ENCODE peak calls at places on chromosomes 1 and 21, in seven cellular contexts. M is GM06990, C is fibroblast of the aortic adventitia, H is PC-9, S is mammary epithelial cell, X is HepG2, R is GM13976. U is an unnamed sample.
A peak's percentile ranks its signal among the peaks of the same experiment; 100 is the strongest.

GRCh38 chr21:29056005-29056404 is 17.4 kb downstream of the CCT8 start:
- DNase-seq in M (no peak), C (no peak), H (no peak), S (no peak), X (no peak), R (no peak), U (no peak)

GRCh38 chr1:186925881-186926676 is 97.3 kb downstream of the PLA2G4A start:
- DNase-seq in M (no peak), C (peak; percentile 79), H (no peak), S (no peak), X (no peak), R (no peak), U (no peak)

GRCh38 chr1:237895630-237896029 is 4.9 kb upstream of the ZP4 start:
- DNase-seq in M (no peak), C (no peak), H (no peak), S (no peak), X (no peak), R (no peak), U (no peak)

GRCh38 chr1:27391511-27392095 is 819 bp upstream of the GPR3 start:
- DNase-seq in M (no peak), C (peak; percentile 64), H (no peak), S (peak; percentile 50), X (peak; percentile 29), R (no peak), U (no peak)

GRCh38 chr1:110102081-110102480 is 10.2 kb upstream of the UBL4B start:
- DNase-seq in M (peak; percentile 28), C (no peak), H (peak; percentile 48), S (no peak), X (no peak), R (peak; percentile 58), U (no peak)

GRCh38 chr1:22826630-22827580 is 116.3 kb downstream of the EPHB2 start:
- DNase-seq in M (no peak), C (peak; percentile 52), H (peak; percentile 75), S (peak; percentile 56), X (no peak), R (no peak), U (no peak)

GRCh38 chr1:203692565-203693470 is 66.2 kb downstream of the ATP2B4 start:
- DNase-seq in M (no peak), C (peak; percentile 97), H (peak; percentile 80), S (peak; percentile 97), X (no peak), R (no peak), U (no peak)

GRCh38 chr1:42260376-42261078 is 74.5 kb downstream of the FOXJ3 start:
- DNase-seq in M (no peak), C (no peak), H (no peak), S (no peak), X (no peak), R (no peak), U (no peak)

GRCh38 chr1:227557962-227558806 is 5.2 kb upstream of the ZNF678 start:
- DNase-seq in M (no peak), C (no peak), H (no peak), S (no peak), X (no peak), R (no peak), U (no peak)

GRCh38 chr1:167905182-167905581 is 8.8 kb downstream of the ADCY10 start:
- DNase-seq in M (no peak), C (peak; percentile 11), H (no peak), S (no peak), X (peak; percentile 48), R (no peak), U (no peak)

GRCh38 chr1:47701741-47702515 is 264.1 kb downstream of the FOXD2 start:
- DNase-seq in M (no peak), C (no peak), H (no peak), S (no peak), X (no peak), R (no peak), U (no peak)

GRCh38 chr1:47705517-47706130 is 267.8 kb downstream of the FOXD2 start:
- DNase-seq in M (no peak), C (peak; percentile 19), H (no peak), S (no peak), X (no peak), R (no peak), U (no peak)

GRCh38 chr1:47703161-47703825 is 265.4 kb downstream of the FOXD2 start:
- DNase-seq in M (no peak), C (peak; percentile 58), H (no peak), S (no peak), X (no peak), R (no peak), U (no peak)

GRCh38 chr1:47701283-47701682 is 263.4 kb downstream of the FOXD2 start:
- DNase-seq in M (no peak), C (no peak), H (no peak), S (no peak), X (no peak), R (no peak), U (no peak)

GRCh38 chr1:47703981-47704596 is 266.2 kb downstream of the FOXD2 start:
- DNase-seq in M (no peak), C (peak; percentile 82), H (no peak), S (peak; percentile 39), X (no peak), R (no peak), U (no peak)
- TF ChIP-seq CTCF in M (peak; percentile 16), C (peak; percentile 21), H (no peak), S (peak; percentile 27), X (no peak), R (no peak), U (no peak)

GRCh38 chr1:63366915-63367217 is 561 bp upstream of the ALG6 start:
- DNase-seq in M (no peak), C (no peak), H (no peak), S (no peak), X (no peak), R (no peak), U (no peak)

GRCh38 chr1:63362073-63362472 is 5.4 kb upstream of the ALG6 start:
- DNase-seq in M (no peak), C (no peak), H (no peak), S (no peak), X (no peak), R (no peak), U (no peak)

GRCh38 chr1:63363014-63363413 is 4.4 kb upstream of the ALG6 start:
- DNase-seq in M (no peak), C (no peak), H (no peak), S (no peak), X (no peak), R (no peak), U (no peak)

GRCh38 chr1:63359561-63359960 is 7.9 kb upstream of the ALG6 start:
- DNase-seq in M (no peak), C (no peak), H (no peak), S (no peak), X (no peak), R (no peak), U (no peak)

DNA sequence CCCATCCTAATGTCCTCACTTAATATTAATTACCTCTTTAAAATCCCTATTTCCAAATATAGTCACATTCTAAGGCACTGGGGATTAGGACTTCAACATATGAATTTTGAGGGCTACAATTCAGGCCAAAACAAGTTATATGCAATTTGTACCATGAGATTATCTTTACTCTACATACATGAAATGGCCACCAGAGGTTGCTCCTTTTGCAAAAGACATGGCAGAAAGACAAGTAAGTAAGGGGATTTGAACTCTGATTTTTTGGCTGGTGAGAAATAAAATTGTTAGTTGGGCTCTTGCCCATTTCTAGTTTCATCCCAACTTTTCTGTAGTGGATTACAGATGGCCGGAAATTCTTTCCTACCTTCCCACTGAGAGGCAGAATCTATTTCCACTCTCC is 4.8 kb upstream of the ALG6 start:
- DNase-seq in M (no peak), C (no peak), H (no peak), S (no peak), X (no peak), R (no peak), U (no peak)
- TF ChIP-seq CTCF in M (no peak), C (peak; percentile 17), H (no peak), S (no peak), X (no peak), R (no peak), U (no peak)

DNA sequence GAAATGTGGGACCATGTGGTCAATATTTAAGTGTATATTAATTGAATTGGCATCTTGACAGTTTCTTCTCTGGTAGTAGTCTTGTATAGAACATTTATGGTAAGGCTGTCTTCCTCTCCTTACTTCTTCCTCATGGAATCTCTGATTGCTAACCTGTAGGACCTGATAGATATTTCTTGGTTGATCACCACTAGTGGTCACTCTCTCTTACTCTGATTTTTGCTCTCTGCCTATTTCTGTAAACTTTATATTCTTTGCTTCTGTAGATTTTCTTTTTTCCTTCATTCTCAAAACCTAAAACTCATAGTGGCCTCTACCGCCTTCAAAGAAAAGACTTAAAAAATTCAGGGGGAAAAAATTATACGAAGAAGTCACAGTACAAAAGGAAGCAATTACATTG is 21.2 kb downstream of the MAST2 start:
- DNase-seq in M (no peak), C (no peak), H (no peak), S (no peak), X (no peak), R (no peak), U (no peak)
- TF ChIP-seq CTCF in M (no peak), C (no peak), H (no peak), S (no peak), X (peak; percentile 34), R (no peak), U (no peak)

GRCh38 chr21:42537106-42537742 is 23.6 kb downstream of the SLC37A1 start:
- DNase-seq in M (no peak), C (no peak), H (no peak), S (no peak), X (no peak), R (peak; percentile 60), U (no peak)
- TF ChIP-seq CTCF in M (peak; percentile 65), C (peak; percentile 21), H (peak; percentile 30), S (peak; percentile 20), X (peak; percentile 58), R (peak; percentile 53), U (peak; percentile 25)

GRCh38 chr1:233114159-233114558 is 163.7 kb downstream of the NTPCR start:
- DNase-seq in M (no peak), C (peak; percentile 66), H (no peak), S (peak; percentile 69), X (no peak), R (no peak), U (no peak)

GRCh38 chr1:233113713-233114028 is 163.3 kb downstream of the NTPCR start:
- DNase-seq in M (no peak), C (no peak), H (no peak), S (no peak), X (no peak), R (no peak), U (no peak)

GRCh38 chr1:233113009-233113712 is 162.8 kb downstream of the NTPCR start:
- DNase-seq in M (peak; percentile 14), C (peak; percentile 100), H (peak; percentile 81), S (peak; percentile 99), X (peak; percentile 48), R (peak; percentile 17), U (peak; percentile 18)

GRCh38 chr1:233111731-233112130 is 161.3 kb downstream of the NTPCR start:
- DNase-seq in M (no peak), C (no peak), H (no peak), S (no peak), X (no peak), R (no peak), U (no peak)

GRCh38 chr1:233112184-233113008 is 162.0 kb downstream of the NTPCR start:
- DNase-seq in M (no peak), C (peak; percentile 38), H (peak; percentile 11), S (no peak), X (no peak), R (no peak), U (no peak)
- TF ChIP-seq CTCF in M (no peak), C (no peak), H (no peak), S (no peak), X (no peak), R (no peak), U (no peak)

U was measured in natural killer cell.